ENCODE peak calls at places on chromosomes 3 and 15, in four cellular contexts. D is prostate gland, A is M059J, M is hepatic stellate cell. Q is an unnamed sample.

GRCh38 chr15:92116320-92116719 is 262.8 kb downstream of the SLCO3A1 start:
- DNase-seq in D (no peak), A (no peak), M (no peak), Q (no peak)

GRCh38 chr3:32780735-32781210 is 37.0 kb upstream of the TRIM71 start:
- DNase-seq in D (peak), A (peak), M (peak), Q (no peak)

GRCh38 chr3:16697437-16698258 is 92.4 kb upstream of the DAZL start:
- DNase-seq in D (no peak), A (peak), M (no peak), Q (no peak)

GRCh38 chr15:70098461-70099166 is 897 bp upstream of the TLE3 start:
- DNase-seq in D (no peak), A (peak), M (no peak), Q (peak)

GRCh38 chr15:73753250-73754130 is at the start of gene INSYN1:
- DNase-seq in D (peak), A (peak), M (peak), Q (no peak)

GRCh38 chr15:88487796-88488523 is 20.5 kb downstream of the MRPS11 start:
- DNase-seq in D (no peak), A (no peak), M (no peak), Q (no peak)

GRCh38 chr15:42510258-42511009 is 15.0 kb downstream of the SNAP23 start:
- DNase-seq in D (no peak), A (peak), M (no peak), Q (no peak)

GRCh38 chr3:172134352-172134751 is 95.0 kb downstream of the FNDC3B start:
- DNase-seq in D (no peak), A (no peak), M (no peak), Q (no peak)

GRCh38 chr3:79286882-79287281 is 480.9 kb downstream of the ROBO1 start:
- DNase-seq in D (no peak), A (no peak), M (no peak), Q (no peak)

GRCh38 chr15:83053151-83053550 is 13.9 kb downstream of the BTBD1 start:
- DNase-seq in D (peak), A (peak), M (no peak), Q (peak)

GRCh38 chr15:62391565-62392262 is 226.6 kb upstream of the C2CD4B start:
- DNase-seq in D (peak), A (peak), M (peak), Q (peak)

GRCh38 chr3:143348486-143349327 is 229.1 kb downstream of the CHST2 start:
- DNase-seq in D (no peak), A (peak), M (no peak), Q (no peak)

GRCh38 chr3:4340411-4341335 is 37.5 kb downstream of the SETMAR start:
- DNase-seq in D (no peak), A (no peak), M (no peak), Q (peak)

GRCh38 chr15:94387854-94388441 is 156.6 kb downstream of the MCTP2 start:
- DNase-seq in D (no peak), A (no peak), M (no peak), Q (no peak)